ENCODE peak calls at places on chromosomes 12 and 14, in nine cellular contexts. C is thoracic aorta, Q is HCT116, E is BJ, V is RWPE2, S is fibroblast of mammary gland, Y is colonic mucosa, U is lower lobe of right lung, A is NB4. T is an unnamed sample.

GRCh38 chr12:129530517-129530916 is 373.3 kb downstream of the TMEM132D start:
- DNase-seq in C (no peak), Q (no peak), E (no peak), V (no peak), S (no peak), Y (no peak), U (no peak), A (no peak), T (no peak)

GRCh38 chr12:53224268-53224896 is 7.6 kb downstream of the RARG start:
- DNase-seq in C (no peak), Q (no peak), E (no peak), V (peak; percentile 88), S (no peak), Y (peak; percentile 55), U (peak; percentile 54), A (no peak), T (no peak)

GRCh38 chr12:94832780-94833760 is 170.4 kb downstream of the NDUFA12 start:
- DNase-seq in C (no peak), Q (no peak), E (no peak), V (no peak), S (peak; percentile 64), Y (no peak), U (no peak), A (no peak), T (no peak)

GRCh38 chr12:132506730-132507538 is 17.0 kb downstream of the FBRSL1 start:
- DNase-seq in C (no peak), Q (no peak), E (peak; percentile 19), V (no peak), S (peak; percentile 64), Y (peak; percentile 49), U (peak; percentile 84), A (peak; percentile 99), T (peak; percentile 61)

GRCh38 chr12:3152892-3153291 is 75.7 kb downstream of the TSPAN9 start:
- DNase-seq in C (no peak), Q (no peak), E (no peak), V (no peak), S (no peak), Y (no peak), U (no peak), A (no peak), T (no peak)

GRCh38 chr14:29927596-29928341 is at the start of gene PRKD1:
- DNase-seq in C (no peak), Q (no peak), E (no peak), V (peak; percentile 60), S (peak; percentile 63), Y (peak; percentile 48), U (peak; percentile 69), A (no peak), T (no peak)

GRCh38 chr12:121579981-121580868 is 598 bp downstream of the KDM2B start:
- DNase-seq in C (no peak), Q (no peak), E (no peak), V (no peak), S (peak; percentile 55), Y (peak; percentile 86), U (peak; percentile 83), A (peak; percentile 87), T (no peak)

GRCh38 chr12:2267624-2268477 is 215.1 kb downstream of the CACNA1C start:
- DNase-seq in C (peak; percentile 47), Q (no peak), E (no peak), V (peak; percentile 29), S (peak; percentile 75), Y (no peak), U (no peak), A (no peak), T (no peak)

GRCh38 chr12:107894589-107894988 is 120.1 kb downstream of the ASCL4 start:
- DNase-seq in C (no peak), Q (no peak), E (no peak), V (no peak), S (peak; percentile 20), Y (no peak), U (no peak), A (no peak), T (no peak)

GRCh38 chr12:27331299-27331926 is 1.2 kb upstream of the BMAL2 start:
- DNase-seq in C (no peak), Q (peak; percentile 66), E (peak; percentile 80), V (no peak), S (peak; percentile 93), Y (no peak), U (no peak), A (peak; percentile 92), T (peak; percentile 72)

GRCh38 chr12:32548691-32549412 is 130.2 kb upstream of the DNM1L start:
- DNase-seq in C (peak; percentile 25), Q (no peak), E (peak; percentile 96), V (no peak), S (peak; percentile 81), Y (no peak), U (no peak), A (no peak), T (peak; percentile 85)

GRCh38 chr12:130674676-130675075 is 41.4 kb downstream of the RIMBP2 start:
- DNase-seq in C (no peak), Q (no peak), E (no peak), V (no peak), S (no peak), Y (no peak), U (no peak), A (no peak), T (no peak)

GRCh38 chr12:74482115-74482514 is 55.5 kb upstream of the ATXN7L3B start:
- DNase-seq in C (no peak), Q (no peak), E (no peak), V (no peak), S (no peak), Y (no peak), U (no peak), A (no peak), T (no peak)

GRCh38 chr12:132474237-132474741 is 15.7 kb upstream of the FBRSL1 start:
- DNase-seq in C (no peak), Q (no peak), E (no peak), V (no peak), S (no peak), Y (no peak), U (no peak), A (no peak), T (no peak)

GRCh38 chr12:24222968-24223367 is 273.5 kb upstream of the SOX5 start:
- DNase-seq in C (no peak), Q (no peak), E (peak; percentile 20), V (no peak), S (peak; percentile 82), Y (no peak), U (no peak), A (peak; percentile 24), T (no peak)

GRCh38 chr12:124607681-124608425 is 40.4 kb upstream of the NCOR2 start:
- DNase-seq in C (no peak), Q (no peak), E (no peak), V (no peak), S (peak; percentile 46), Y (no peak), U (no peak), A (peak; percentile 43), T (no peak)

GRCh38 chr14:101471723-101472517 is 89.4 kb upstream of the DIO3 start:
- DNase-seq in C (no peak), Q (no peak), E (no peak), V (no peak), S (no peak), Y (no peak), U (no peak), A (no peak), T (no peak)

GRCh38 chr12:100753837-100754236 is 40.7 kb upstream of the ANO4 start:
- DNase-seq in C (no peak), Q (no peak), E (no peak), V (no peak), S (peak; percentile 93), Y (no peak), U (no peak), A (no peak), T (no peak)

GRCh38 chr14:53949201-53949600 is 7.4 kb downstream of the BMP4 start:
- DNase-seq in C (no peak), Q (no peak), E (no peak), V (no peak), S (no peak), Y (no peak), U (no peak), A (no peak), T (no peak)
- H3K4me3 ChIP-seq in C (no peak overlapping the region), Q (no peak overlapping the region), E (no peak overlapping the region), V (no peak overlapping the region), S (no peak overlapping the region), Y (no peak overlapping the region), U (no peak overlapping the region), A (no peak overlapping the region), T (peak overlapping the region; percentile 8)

DNA sequence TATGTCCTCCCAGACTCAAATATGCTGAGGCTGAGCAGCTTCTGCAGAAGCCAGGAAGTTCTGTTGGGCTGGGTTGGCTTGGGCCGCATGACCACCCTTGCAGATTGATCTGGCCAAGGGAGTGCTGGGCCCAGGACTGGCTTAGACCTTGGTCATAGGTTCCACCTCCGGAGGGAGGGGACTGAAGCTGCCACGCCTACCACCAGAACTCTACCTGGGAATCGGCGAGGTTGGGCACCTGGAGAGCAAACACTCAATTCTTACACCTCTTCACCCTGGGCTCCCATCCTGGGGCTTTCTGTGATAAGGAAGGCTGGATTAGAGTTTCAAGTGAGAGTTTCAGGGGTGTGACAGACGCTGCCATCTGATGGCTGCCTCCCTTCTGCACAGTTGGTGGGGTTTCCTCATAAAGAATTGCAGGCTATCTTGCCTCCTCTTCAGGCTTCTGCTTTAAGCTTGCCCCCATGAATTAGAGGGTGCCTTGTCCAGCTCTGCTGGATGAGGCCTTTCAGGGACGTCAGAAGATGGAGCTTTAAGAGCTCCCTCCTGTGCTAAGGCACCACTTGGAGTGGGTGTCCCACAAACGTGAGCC is 5.8 kb downstream of the SLC24A4 start:
- DNase-seq in C (no peak), Q (no peak), E (no peak), V (no peak), S (no peak), Y (no peak), U (no peak), A (no peak), T (no peak)
- TF ChIP-seq CTCF in C (no peak), Q (no peak), E (no peak), V (no peak), S (peak; percentile 26), Y (no peak), U (no peak), A (no peak), T (no peak)

GRCh38 chr14:104970231-104971068 is 7.7 kb downstream of the AHNAK2 start:
- DNase-seq in C (no peak), Q (peak; percentile 56), E (peak; percentile 61), V (peak; percentile 98), S (peak; percentile 96), Y (peak; percentile 61), U (peak; percentile 63), A (no peak), T (peak; percentile 59)
- H3K4me3 ChIP-seq in C (no peak overlapping the region), Q (peak overlapping the region; percentile 61), E (peak overlapping the region; percentile 44), V (peak overlapping the region; percentile 75), S (peak overlapping the region; percentile 78), Y (no peak overlapping the region), U (peak overlapping the region; percentile 42), A (no peak overlapping the region), T (peak overlapping the region; percentile 16)

DNA sequence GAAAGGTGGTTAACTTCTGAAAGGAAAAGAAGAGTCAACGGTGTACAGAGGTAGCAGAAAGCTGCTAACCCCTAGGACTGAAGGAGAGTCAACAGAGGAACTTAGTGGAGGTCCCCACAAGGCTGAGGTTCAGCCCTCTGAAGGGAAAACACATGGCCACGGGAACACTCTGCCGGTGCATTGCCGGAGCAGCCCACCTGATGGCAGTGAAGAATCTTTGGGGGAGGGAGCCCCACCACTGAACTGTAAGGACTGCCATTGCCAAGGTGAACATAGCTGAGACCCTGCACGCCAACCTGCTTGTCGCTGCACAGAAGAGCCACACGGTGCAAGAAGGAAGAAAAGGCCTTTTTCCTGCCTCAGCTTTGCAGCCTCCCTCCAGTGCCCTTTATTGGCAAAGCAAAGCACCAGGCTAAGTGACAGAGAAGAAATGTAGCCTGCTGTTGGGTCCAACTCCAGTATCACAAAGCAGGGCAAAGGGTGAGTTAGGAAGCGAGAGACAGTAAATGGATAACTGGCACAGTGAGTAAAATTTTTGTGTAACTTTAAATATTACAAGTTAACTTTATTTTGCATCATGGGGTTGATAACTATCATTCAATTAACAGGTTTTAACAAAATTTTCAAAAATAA is 76.9 kb downstream of the LIN52 start:
- DNase-seq in C (no peak), Q (no peak), E (no peak), V (no peak), S (no peak), Y (no peak), U (no peak), A (no peak), T (no peak)
- TF ChIP-seq CTCF in C (no peak), Q (no peak), E (no peak), V (no peak), S (no peak), Y (no peak), U (no peak), A (no peak), T (no peak)